ENCODE peak calls at places on chromosomes 4 and X, in five cellular contexts. Y, P, E, A and D are unnamed samples.

GRCh38 chrX:17579021-17579420 is 158.3 kb upstream of the SCML1 start:
- DNase-seq in A (no peak), Y (no peak), E (no peak), P (no peak), D (peak)

GRCh38 chr4:99945718-99946345 is 586 bp downstream of the DNAJB14 start:
- DNase-seq in Y (peak), A (peak), E (no peak), P (peak), D (peak)

GRCh38 chrX:154333837-154334271 is 38.3 kb downstream of the TKTL1 start:
- DNase-seq in E (no peak), A (no peak), P (no peak), Y (no peak), D (no peak)

GRCh38 chr4:20313237-20314030 is 61.7 kb downstream of the SLIT2 start:
- DNase-seq in E (peak), Y (peak), P (peak), A (no peak), D (no peak)

GRCh38 chrX:75997692-75998091 is 175.2 kb upstream of the PBDC1 start:
- DNase-seq in A (no peak), E (no peak), P (no peak), Y (no peak), D (no peak)

GRCh38 chr4:73606465-73606974 is 13.7 kb downstream of the RASSF6 start:
- DNase-seq in P (no peak), E (no peak), A (no peak), Y (no peak), D (no peak)

GRCh38 chr4:7347981-7348380 is 86.7 kb downstream of the PSAPL1 start:
- DNase-seq in P (no peak), A (no peak), E (no peak), Y (peak), D (peak)

GRCh38 chr4:109548655-109549054 is 11.4 kb upstream of the MCUB start:
- DNase-seq in Y (no peak), A (no peak), P (no peak), E (no peak), D (peak)

GRCh38 chr4:8701101-8702019 is 108.8 kb downstream of the CPZ start:
- DNase-seq in A (no peak), Y (no peak), E (peak), P (no peak), D (no peak)

GRCh38 chr4:182536221-182536620 is 293.0 kb downstream of the TENM3 start:
- DNase-seq in Y (no peak), P (no peak), E (no peak), A (no peak), D (no peak)

GRCh38 chr4:61070269-61070668 is 129.9 kb upstream of the ADGRL3 start:
- DNase-seq in E (no peak), P (no peak), Y (no peak), A (no peak), D (no peak)

GRCh38 chrX:130728208-130728607 is 174.8 kb downstream of the ENOX2 start:
- DNase-seq in E (no peak), P (no peak), Y (no peak), A (no peak), D (peak)

GRCh38 chr4:98468744-98469143 is 189.7 kb downstream of the TSPAN5 start:
- DNase-seq in Y (no peak), A (no peak), P (no peak), E (no peak), D (peak)

GRCh38 chr4:155666701-155667537 is at the start of gene GUCY1A1:
- DNase-seq in E (peak), A (no peak), P (no peak), Y (no peak), D (no peak)

GRCh38 chr4:75011131-75011795 is 78.3 kb downstream of the PARM1 start:
- DNase-seq in A (no peak), E (no peak), Y (no peak), P (no peak), D (no peak)

GRCh38 chr4:110344165-110344564 is 131.8 kb upstream of the ENPEP start:
- DNase-seq in P (no peak), E (no peak), A (no peak), Y (peak), D (no peak)

GRCh38 chrX:11423362-11423818 is 130.2 kb downstream of the AMELX start:
- DNase-seq in Y (peak), A (peak), P (no peak), E (no peak), D (peak)

GRCh38 chrX:136200466-136200865 is 50.7 kb downstream of the MAP7D3 start:
- DNase-seq in Y (peak), E (no peak), P (no peak), A (peak), D (peak)

GRCh38 chr4:13548059-13548983 is 4.0 kb upstream of the NKX3-2 start:
- DNase-seq in Y (no peak), P (no peak), A (no peak), E (no peak), D (no peak)

GRCh38 chr4:75696551-75696950 is 23.3 kb upstream of the G3BP2 start:
- DNase-seq in E (no peak), A (no peak), P (no peak), Y (no peak), D (no peak)

GRCh38 chr4:73593631-73594241 is 26.5 kb downstream of the RASSF6 start:
- DNase-seq in A (no peak), P (peak), Y (peak), E (no peak), D (peak)

GRCh38 chrX:153641575-153642312 is 5.3 kb upstream of the DUSP9 start:
- DNase-seq in Y (no peak), E (no peak), A (peak), P (peak), D (no peak)

GRCh38 chr4:158020734-158021346 is 152.0 kb downstream of the GASK1B start:
- DNase-seq in P (peak), E (no peak), Y (peak), A (no peak), D (peak)

GRCh38 chr4:32858971-32859370 is 2138.8 kb downstream of the PCDH7 start:
- DNase-seq in A (no peak), P (no peak), Y (peak), E (no peak), D (peak)

GRCh38 chr4:38868055-38868965 is 704 bp downstream of the FAM114A1 start:
- DNase-seq in E (peak), A (peak), P (no peak), Y (peak), D (peak)

GRCh38 chr4:77052352-77052751 is 23.4 kb downstream of the CCNI start:
- DNase-seq in Y (peak), A (peak), E (peak), P (peak), D (peak)

GRCh38 chrX:122850326-122850725 is 333.8 kb upstream of the GRIA3 start:
- DNase-seq in A (no peak), Y (no peak), E (no peak), P (no peak), D (no peak)

GRCh38 chrX:68432648-68433047 is 647 bp downstream of the OPHN1 start:
- DNase-seq in A (peak), P (no peak), E (no peak), Y (peak), D (peak)

GRCh38 chr4:165177725-165178666 is 29.4 kb upstream of the KLHL2 start:
- DNase-seq in A (no peak), P (no peak), Y (no peak), E (no peak), D (no peak)

GRCh38 chr4:23485793-23486192 is 404.1 kb downstream of the PPARGC1A start:
- DNase-seq in A (no peak), P (no peak), Y (no peak), E (no peak), D (no peak)

DNA sequence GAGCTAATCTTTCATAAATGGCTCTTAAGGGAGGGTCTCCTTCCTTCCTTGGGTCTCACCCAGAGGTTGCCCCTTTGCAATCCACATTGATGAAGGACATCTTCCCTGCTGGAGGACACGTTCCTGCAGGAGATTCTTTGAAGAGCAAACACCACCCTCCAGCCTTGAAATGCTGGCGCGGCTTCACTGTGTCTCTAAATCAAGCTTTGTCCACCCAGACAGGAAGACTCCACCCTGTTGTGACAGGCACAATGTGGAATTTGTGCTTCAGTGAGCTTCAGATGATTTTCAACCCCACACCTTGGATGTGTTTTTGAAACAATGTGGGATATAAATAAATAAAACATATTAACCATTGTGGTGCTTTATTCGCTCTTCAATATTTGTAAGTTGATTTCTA is 264.1 kb downstream of the RAPGEF2 start:
- DNase-seq in Y (peak), P (peak), E (no peak), A (no peak), D (no peak)
- TF ChIP-seq CEBPB in Y (no peak), P (no peak), E (no peak), A (no peak), D (no peak)

GRCh38 chrX:65551086-65551485 is 16.5 kb upstream of the LAS1L start:
- DNase-seq in P (no peak), Y (no peak), A (no peak), E (no peak), D (no peak)

DNA sequence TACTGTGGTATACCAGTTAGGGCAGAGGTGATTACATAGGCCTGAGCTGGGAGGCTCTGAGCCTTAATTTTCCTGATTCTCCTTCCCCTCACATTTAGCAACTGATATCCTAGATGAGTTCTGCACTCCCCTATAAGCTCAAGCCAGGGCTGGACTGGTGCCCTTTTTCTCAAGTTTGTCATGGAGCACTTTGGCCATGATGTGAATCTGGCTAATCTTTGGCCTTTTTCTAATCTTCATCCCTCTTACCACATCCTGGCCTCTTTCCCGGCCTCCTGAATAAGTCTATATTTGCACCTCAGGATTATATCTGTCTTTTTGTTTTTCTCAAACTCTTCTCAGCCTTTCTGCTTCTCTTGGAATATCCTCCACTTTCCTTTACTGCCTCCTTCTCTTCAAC is 10.9 kb upstream of the LAS1L start:
- DNase-seq in E (no peak), P (no peak), A (no peak), Y (no peak), D (no peak)
- TF ChIP-seq RAD21 in E (no peak), P (no peak), A (no peak), Y (no peak), D (no peak)

GRCh38 chrX:103729015-103729414 is 18.3 kb downstream of the TMEM31 start:
- DNase-seq in Y (no peak), P (no peak), A (no peak), E (no peak), D (no peak)

GRCh38 chrX:103727115-103727514 is 16.4 kb downstream of the TMEM31 start:
- DNase-seq in Y (no peak), P (no peak), E (no peak), A (no peak), D (no peak)

GRCh38 chrX:103730147-103730546 is 19.4 kb downstream of the TMEM31 start:
- DNase-seq in P (no peak), E (no peak), Y (no peak), A (no peak), D (no peak)

GRCh38 chrX:103722505-103722904 is 11.8 kb downstream of the TMEM31 start:
- DNase-seq in P (no peak), A (no peak), E (no peak), Y (no peak), D (peak)

GRCh38 chrX:103726477-103726876 is 15.8 kb downstream of the TMEM31 start:
- DNase-seq in E (no peak), P (no peak), Y (no peak), A (no peak), D (no peak)
- TF ChIP-seq MAFK in E (no peak), P (no peak), Y (no peak), A (no peak), D (no peak)

DNA sequence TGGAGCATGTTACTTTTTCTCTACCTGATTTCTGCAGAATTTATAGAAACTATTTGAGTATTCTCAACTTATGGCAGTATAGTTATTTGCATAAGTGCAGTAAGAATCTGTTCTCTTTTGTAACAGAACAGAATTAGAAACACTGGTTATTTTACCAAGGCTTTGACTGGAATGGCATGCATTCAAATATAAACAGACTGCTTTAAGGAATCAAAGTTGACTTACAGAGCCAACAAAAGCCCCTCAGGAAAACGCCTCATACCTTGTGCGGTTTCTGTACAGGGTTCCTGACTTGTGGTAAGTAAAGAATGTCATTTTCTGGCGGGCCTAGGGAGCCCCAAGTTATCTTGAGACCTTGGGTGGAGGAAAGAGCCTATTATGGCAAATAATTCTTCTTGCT is 97.1 kb downstream of the GPR143 start:
- DNase-seq in E (no peak), A (no peak), Y (no peak), P (no peak), D (peak)
- TF ChIP-seq CEBPB in E (no peak), A (no peak), Y (no peak), P (no peak), D (no peak)